ENCODE peak calls at places on chromosomes 13 and 19, in six cellular contexts. Y is sigmoid colon, R is IMR-90, F is uterus, P is ascending aorta, W is stomach. A is an unnamed sample.
A peak's percentile ranks its signal among the peaks of the same experiment; 100 is the strongest.

GRCh38 chr13:38421590-38422560 is 72.2 kb downstream of the UFM1 start:
- DNase-seq in Y (no peak), R (peak; percentile 1), F (no peak), P (no peak), W (no peak), A (no peak)

GRCh38 chr13:35393886-35394285 is 82.6 kb downstream of the MAB21L1 start:
- DNase-seq in Y (no peak), R (no peak), F (no peak), P (no peak), W (no peak), A (no peak)

GRCh38 chr19:11982526-11982925 is 17.7 kb downstream of the ZNF763 start:
- DNase-seq in Y (no peak), R (no peak), F (no peak), P (no peak), W (no peak), A (no peak)

GRCh38 chr13:20825476-20825875 is 51.7 kb upstream of the EEF1AKMT1 start:
- DNase-seq in Y (no peak), R (peak; percentile 55), F (no peak), P (no peak), W (no peak), A (no peak)

GRCh38 chr13:80083516-80084085 is 257.3 kb downstream of the SPRY2 start:
- DNase-seq in Y (no peak), R (peak; percentile 5), F (no peak), P (no peak), W (no peak), A (no peak)

GRCh38 chr19:11378319-11379189 is 4.1 kb downstream of the SWSAP1 start:
- DNase-seq in Y (no peak), R (peak; percentile 89), F (no peak), P (no peak), W (peak; percentile 62), A (peak; percentile 35)

GRCh38 chr13:113595131-113595530 is 10.6 kb downstream of the TFDP1 start:
- DNase-seq in Y (no peak), R (no peak), F (no peak), P (no peak), W (peak; percentile 7), A (no peak)

GRCh38 chr13:65971541-65971940 is 1258.6 kb downstream of the PCDH9 start:
- DNase-seq in Y (no peak), R (no peak), F (no peak), P (no peak), W (no peak), A (no peak)

GRCh38 chr19:1231729-1232128 is 6.1 kb downstream of the CBARP start:
- DNase-seq in Y (no peak), R (no peak), F (no peak), P (no peak), W (peak; percentile 79), A (no peak)

GRCh38 chr19:48480151-48480475 is 10.9 kb downstream of the CYTH2 start:
- DNase-seq in Y (peak; percentile 89), R (no peak), F (peak; percentile 68), P (no peak), W (peak; percentile 49), A (peak; percentile 48)
- H3K4me3 ChIP-seq in Y (peak overlapping the region; percentile 50), R (peak overlapping the region; percentile 16), F (peak overlapping the region; percentile 31), P (peak overlapping the region; percentile 76), W (peak overlapping the region; percentile 56), A (peak overlapping the region; percentile 58)

DNA sequence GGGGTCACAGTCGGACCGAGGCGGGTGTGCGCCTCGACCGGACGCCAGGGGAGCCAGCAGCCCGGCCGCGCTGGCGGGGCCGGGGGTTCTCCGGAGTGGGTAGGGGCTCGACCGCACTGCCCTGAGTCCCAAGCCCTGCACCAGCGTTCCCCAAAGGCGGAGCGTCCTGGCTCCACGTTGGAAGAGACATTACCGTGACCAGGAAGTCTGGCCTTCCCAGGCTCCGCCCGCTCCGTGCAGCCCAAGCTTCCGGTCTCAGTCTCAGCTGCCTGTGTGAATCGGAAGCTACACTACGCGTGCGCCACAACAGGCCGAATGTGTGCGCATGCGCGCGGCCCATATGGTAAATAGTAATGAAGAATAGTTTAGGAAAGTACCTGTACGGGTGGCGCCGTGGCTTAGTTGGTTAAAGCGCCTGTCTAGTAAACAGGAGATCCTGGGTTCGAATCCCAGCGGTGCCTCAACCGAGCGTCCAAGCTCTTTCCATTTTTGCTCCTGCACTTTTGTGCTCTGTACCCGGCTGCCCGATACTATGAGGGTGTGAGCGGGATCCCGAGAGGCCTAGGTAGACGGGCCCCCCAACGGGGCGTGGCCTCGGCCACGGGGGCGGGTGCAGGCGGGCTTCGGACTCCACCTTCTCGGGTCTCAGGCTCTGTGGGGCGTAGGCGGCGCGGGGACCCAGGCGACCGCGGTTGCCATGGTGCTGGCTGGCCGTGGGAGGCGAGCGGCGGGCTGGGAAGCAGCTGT is 17.3 kb upstream of the LRP3 start:
- DNase-seq in Y (peak; percentile 97), R (peak; percentile 99), F (peak; percentile 99), P (peak; percentile 93), W (peak; percentile 98), A (peak; percentile 97)
- TF ChIP-seq CTCF in Y (no peak), R (no peak), F (peak; percentile 35), P (no peak), W (peak; percentile 16), A (peak; percentile 46)

GRCh38 chr19:48325265-48325910 is at the start of gene EMP3:
- DNase-seq in Y (peak; percentile 95), R (peak; percentile 92), F (peak; percentile 88), P (peak; percentile 58), W (peak; percentile 69), A (peak; percentile 69)
- H3K4me1 ChIP-seq in Y (peaks cover 74% of the 10 kb centered on the region), R (peaks cover 19% of the 10 kb centered on the region), F (no peaks in the 10 kb centered on the region), P (no peaks in the 10 kb centered on the region), W (peaks cover 62% of the 10 kb centered on the region), A (peaks cover 51% of the 10 kb centered on the region)

DNA sequence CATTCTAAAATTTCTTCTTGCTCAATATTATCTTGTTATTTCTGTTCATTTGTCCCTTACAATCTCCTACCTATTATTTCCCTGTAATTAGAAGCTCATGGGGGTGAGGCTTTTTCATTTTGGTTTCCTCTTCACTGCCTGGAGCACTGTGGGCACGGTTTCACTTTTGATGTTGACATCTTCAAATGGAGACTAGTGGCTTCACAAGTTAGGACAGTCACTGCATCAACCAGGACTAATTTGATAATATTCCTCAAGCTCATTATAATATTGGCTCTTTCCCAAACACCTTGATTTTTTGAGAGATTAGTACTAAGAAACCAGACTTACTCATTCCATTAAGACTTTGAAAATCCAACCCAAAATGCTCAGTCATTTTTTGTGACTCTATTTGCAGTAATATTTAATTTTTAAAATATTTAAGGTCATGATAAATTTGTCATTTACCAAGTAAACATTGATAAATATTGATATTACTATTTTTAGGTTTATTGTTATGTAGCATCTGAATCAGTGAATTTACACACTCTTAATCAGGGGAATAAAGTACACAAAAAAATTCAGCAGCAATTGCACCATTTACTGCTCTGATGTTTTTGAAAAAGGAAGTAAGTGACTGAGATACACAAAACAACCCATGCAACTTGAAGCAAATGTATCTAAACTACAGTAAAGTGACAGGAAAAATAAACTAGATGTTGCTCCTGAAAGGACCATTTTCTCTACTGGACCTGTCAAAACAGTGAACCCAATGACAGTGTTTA is 28.8 kb upstream of the RCBTB2 start:
- DNase-seq in Y (no peak), R (no peak), F (no peak), P (no peak), W (no peak), A (no peak)
- H3K4me3 ChIP-seq in Y (no peak overlapping the region), R (no peak overlapping the region), F (no peak overlapping the region), P (no peak overlapping the region), W (no peak overlapping the region), A (no peak overlapping the region)

GRCh38 chr19:32097620-32098019 is 247.8 kb upstream of the ZNF507 start:
- DNase-seq in Y (no peak), R (no peak), F (no peak), P (no peak), W (no peak), A (no peak)
- TF ChIP-seq CTCF in Y (no peak), R (no peak), F (no peak), P (no peak), W (no peak), A (no peak)

GRCh38 chr13:76043882-76044281 is 407.8 kb downstream of the LMO7 start:
- DNase-seq in Y (no peak), R (no peak), F (no peak), P (no peak), W (no peak), A (no peak)

GRCh38 chr13:76048675-76049396 is 412.7 kb downstream of the LMO7 start:
- DNase-seq in Y (no peak), R (no peak), F (no peak), P (no peak), W (no peak), A (no peak)

GRCh38 chr13:76053181-76053580 is 417.1 kb downstream of the LMO7 start:
- DNase-seq in Y (no peak), R (no peak), F (no peak), P (no peak), W (no peak), A (no peak)

GRCh38 chr13:76049397-76049746 is 413.2 kb downstream of the LMO7 start:
- DNase-seq in Y (no peak), R (no peak), F (no peak), P (no peak), W (no peak), A (no peak)

DNA sequence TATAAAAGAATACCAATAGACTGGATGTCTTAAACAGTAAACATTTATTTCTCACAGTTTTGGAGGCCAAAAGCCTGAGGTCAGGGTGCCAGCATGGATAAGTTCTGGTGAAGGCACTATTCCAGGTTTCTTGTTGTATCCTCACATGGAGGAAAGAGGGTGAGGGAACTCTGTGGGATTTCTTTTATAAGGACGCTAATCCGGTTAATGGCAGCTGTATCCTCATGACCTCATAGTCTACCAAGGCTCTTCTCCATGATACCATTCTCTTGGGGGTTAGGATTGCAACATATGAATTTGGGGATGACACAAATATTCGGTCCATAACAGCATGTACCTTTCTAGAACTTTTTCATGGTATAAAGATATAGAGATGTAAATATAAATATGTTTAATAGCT is 412.0 kb downstream of the LMO7 start:
- DNase-seq in Y (no peak), R (no peak), F (no peak), P (no peak), W (no peak), A (no peak)
- H3K4me1 ChIP-seq in Y (no peaks in the 10 kb centered on the region), R (no peaks in the 10 kb centered on the region), F (no peaks in the 10 kb centered on the region), P (no peaks in the 10 kb centered on the region), W (no peaks in the 10 kb centered on the region), A (no peaks in the 10 kb centered on the region)

DNA sequence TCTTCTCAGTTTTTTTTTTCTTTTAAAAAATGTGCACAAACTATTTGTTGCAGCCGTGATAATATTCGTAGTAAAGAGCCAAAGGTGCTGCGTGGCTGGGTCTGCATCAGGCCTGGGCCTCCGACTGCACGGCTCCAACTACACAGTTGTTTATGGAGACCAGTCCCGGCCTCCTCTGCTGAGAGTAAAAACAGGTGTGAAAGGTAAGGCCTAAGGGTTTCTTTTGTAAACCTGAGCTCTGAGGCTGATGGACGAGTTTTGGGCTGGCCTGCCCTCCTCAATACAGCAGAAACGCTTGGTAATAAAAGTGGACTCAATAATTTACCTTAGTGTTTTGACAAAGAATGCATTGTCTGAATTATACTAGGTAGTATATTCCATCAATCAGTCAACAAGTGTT is 3.9 kb downstream of the MBNL2 start:
- DNase-seq in Y (no peak), R (no peak), F (no peak), P (no peak), W (no peak), A (no peak)
- H3K4me3 ChIP-seq in Y (peak overlapping the region; percentile 61), R (peak overlapping the region; percentile 8), F (peak overlapping the region; percentile 70), P (peak overlapping the region; percentile 78), W (peak overlapping the region; percentile 57), A (peak overlapping the region; percentile 66)